ENCODE peak calls at places on chromosomes 12 and 14, in four cellular contexts. One of them, this sample, is unnamed.

GRCh38 chr14:58390830-58391229 is 4.9 kb upstream of the TOMM20L start:
- DNase-seq in tibial artery: no peak
- DNase-seq in upper lobe of left lung: no peak
- DNase-seq in right lobe of liver: no peak
- DNase-seq in this sample: no peak

GRCh38 chr12:75747572-75747995 is 236.2 kb upstream of the KRR1 start:
- DNase-seq in tibial artery: no peak
- DNase-seq in upper lobe of left lung: no peak
- DNase-seq in right lobe of liver: no peak
- DNase-seq in this sample: no peak

GRCh38 chr12:93860659-93861373 is 183.6 kb downstream of the CRADD start:
- DNase-seq in tibial artery: no peak
- DNase-seq in upper lobe of left lung: no peak
- DNase-seq in right lobe of liver: no peak
- DNase-seq in this sample: no peak

GRCh38 chr12:1562813-1563412 is 31.5 kb downstream of the FBXL14 start:
- DNase-seq in tibial artery: no peak
- DNase-seq in upper lobe of left lung: no peak
- DNase-seq in right lobe of liver: no peak
- DNase-seq in this sample: no peak

GRCh38 chr14:22991852-22992251 is 9.5 kb upstream of the AJUBA start:
- DNase-seq in tibial artery: no peak
- DNase-seq in upper lobe of left lung: no peak
- DNase-seq in right lobe of liver: no peak
- DNase-seq in this sample: no peak

GRCh38 chr12:49868952-49869815 is 26.3 kb upstream of the BCDIN3D start:
- DNase-seq in tibial artery: peak; percentile 90
- DNase-seq in upper lobe of left lung: peak; percentile 59
- DNase-seq in right lobe of liver: no peak
- DNase-seq in this sample: peak; percentile 43

GRCh38 chr14:28142400-28143015 is 624.1 kb upstream of the FOXG1 start:
- DNase-seq in tibial artery: no peak
- DNase-seq in upper lobe of left lung: no peak
- DNase-seq in right lobe of liver: no peak
- DNase-seq in this sample: peak; percentile 15

GRCh38 chr12:121816925-121817647 is 13.3 kb downstream of the SETD1B start:
- DNase-seq in tibial artery: no peak
- DNase-seq in upper lobe of left lung: no peak
- DNase-seq in right lobe of liver: peak; percentile 55
- DNase-seq in this sample: no peak

GRCh38 chr12:90013409-90013808 is 304.8 kb upstream of the ATP2B1 start:
- DNase-seq in tibial artery: no peak
- DNase-seq in upper lobe of left lung: no peak
- DNase-seq in right lobe of liver: no peak
- DNase-seq in this sample: peak; percentile 4

GRCh38 chr14:93081875-93082570 is 33.7 kb downstream of the ITPK1 start:
- DNase-seq in tibial artery: peak; percentile 87
- DNase-seq in upper lobe of left lung: no peak
- DNase-seq in right lobe of liver: no peak
- DNase-seq in this sample: no peak

GRCh38 chr12:46364300-46364696 is 8.3 kb downstream of the SLC38A2 start:
- DNase-seq in tibial artery: no peak
- DNase-seq in upper lobe of left lung: no peak
- DNase-seq in right lobe of liver: no peak
- DNase-seq in this sample: no peak
- H3K36me3 ChIP-seq in tibial artery: peaks cover 100% of the 10 kb centered on the region
- H3K36me3 ChIP-seq in upper lobe of left lung: peaks cover 85% of the 10 kb centered on the region
- H3K36me3 ChIP-seq in right lobe of liver: peaks cover 44% of the 10 kb centered on the region
- H3K36me3 ChIP-seq in this sample: peaks cover 76% of the 10 kb centered on the region

GRCh38 chr12:68835333-68835908 is 27.4 kb downstream of the MDM2 start:
- DNase-seq in tibial artery: no peak
- DNase-seq in upper lobe of left lung: no peak
- DNase-seq in right lobe of liver: peak; percentile 75
- DNase-seq in this sample: peak; percentile 25
- H3K36me3 ChIP-seq in tibial artery: peaks cover 91% of the 10 kb centered on the region
- H3K36me3 ChIP-seq in upper lobe of left lung: peaks cover 58% of the 10 kb centered on the region
- H3K36me3 ChIP-seq in right lobe of liver: no peaks in the 10 kb centered on the region
- H3K36me3 ChIP-seq in this sample: peaks cover 39% of the 10 kb centered on the region

GRCh38 chr12:131934535-131934934 is 5.5 kb downstream of the PUS1 start:
- DNase-seq in tibial artery: no peak
- DNase-seq in upper lobe of left lung: no peak
- DNase-seq in right lobe of liver: no peak
- DNase-seq in this sample: no peak

GRCh38 chr12:131929530-131930456 is 717 bp downstream of the PUS1 start:
- DNase-seq in tibial artery: no peak
- DNase-seq in upper lobe of left lung: no peak
- DNase-seq in right lobe of liver: no peak
- DNase-seq in this sample: peak; percentile 91

GRCh38 chr12:131928765-131929529 is at the start of gene PUS1:
- DNase-seq in tibial artery: peak; percentile 97
- DNase-seq in upper lobe of left lung: peak; percentile 93
- DNase-seq in right lobe of liver: peak; percentile 96
- DNase-seq in this sample: peak; percentile 100

GRCh38 chr12:131930510-131930909 is 1.4 kb downstream of the PUS1 start:
- DNase-seq in tibial artery: no peak
- DNase-seq in upper lobe of left lung: no peak
- DNase-seq in right lobe of liver: no peak
- DNase-seq in this sample: no peak

GRCh38 chr12:131933387-131933786 is 4.3 kb downstream of the PUS1 start:
- DNase-seq in tibial artery: no peak
- DNase-seq in upper lobe of left lung: no peak
- DNase-seq in right lobe of liver: no peak
- DNase-seq in this sample: no peak
- H3K36me3 ChIP-seq in tibial artery: peaks cover 62% of the 10 kb centered on the region
- H3K36me3 ChIP-seq in upper lobe of left lung: peaks cover 38% of the 10 kb centered on the region
- H3K36me3 ChIP-seq in right lobe of liver: no peaks in the 10 kb centered on the region
- H3K36me3 ChIP-seq in this sample: peaks cover 30% of the 10 kb centered on the region

GRCh38 chr14:90005939-90006530 is 50.3 kb downstream of the TDP1 start:
- DNase-seq in tibial artery: no peak
- DNase-seq in upper lobe of left lung: no peak
- DNase-seq in right lobe of liver: no peak
- DNase-seq in this sample: no peak
- H3K36me3 ChIP-seq in tibial artery: peaks cover 26% of the 10 kb centered on the region
- H3K36me3 ChIP-seq in upper lobe of left lung: no peaks in the 10 kb centered on the region
- H3K36me3 ChIP-seq in right lobe of liver: no peaks in the 10 kb centered on the region
- H3K36me3 ChIP-seq in this sample: peaks cover 8% of the 10 kb centered on the region

DNA sequence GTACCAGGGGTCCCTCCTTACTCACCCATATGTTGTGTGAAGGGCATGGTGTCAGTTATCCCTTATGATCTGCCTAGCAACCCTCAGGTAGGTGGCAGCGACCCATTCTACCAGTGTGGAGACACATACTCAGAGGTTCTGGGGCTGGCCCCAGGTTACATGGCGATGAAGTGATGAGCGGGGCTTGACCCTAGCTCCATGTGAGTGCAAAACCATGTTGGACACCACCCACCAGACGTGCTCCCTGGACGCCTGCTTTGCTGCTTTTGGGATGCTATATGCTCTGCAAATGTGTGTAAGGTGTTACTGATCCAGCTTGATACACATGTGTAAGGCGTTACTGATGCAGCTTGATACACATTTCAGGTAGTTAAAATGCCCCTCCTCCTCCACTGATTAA is 33.3 kb downstream of the EP400 start:
- DNase-seq in tibial artery: no peak
- DNase-seq in upper lobe of left lung: no peak
- DNase-seq in right lobe of liver: no peak
- DNase-seq in this sample: no peak
- H3K36me3 ChIP-seq in tibial artery: peaks cover 87% of the 10 kb centered on the region
- H3K36me3 ChIP-seq in upper lobe of left lung: peaks cover 73% of the 10 kb centered on the region
- H3K36me3 ChIP-seq in right lobe of liver: no peaks in the 10 kb centered on the region
- H3K36me3 ChIP-seq in this sample: peaks cover 15% of the 10 kb centered on the region

GRCh38 chr14:24151404-24152080 is 4.2 kb downstream of the RNF31 start:
- DNase-seq in tibial artery: no peak
- DNase-seq in upper lobe of left lung: no peak
- DNase-seq in right lobe of liver: peak; percentile 54
- DNase-seq in this sample: no peak
- H3K36me3 ChIP-seq in tibial artery: peaks cover 79% of the 10 kb centered on the region
- H3K36me3 ChIP-seq in upper lobe of left lung: peaks cover 75% of the 10 kb centered on the region
- H3K36me3 ChIP-seq in right lobe of liver: no peaks in the 10 kb centered on the region
- H3K36me3 ChIP-seq in this sample: peaks cover 46% of the 10 kb centered on the region

GRCh38 chr14:100129161-100129589 is 30.3 kb downstream of the DEGS2 start:
- DNase-seq in tibial artery: no peak
- DNase-seq in upper lobe of left lung: no peak
- DNase-seq in right lobe of liver: no peak
- DNase-seq in this sample: no peak

GRCh38 chr14:100130471-100130870 is 29.0 kb downstream of the DEGS2 start:
- DNase-seq in tibial artery: no peak
- DNase-seq in upper lobe of left lung: no peak
- DNase-seq in right lobe of liver: no peak
- DNase-seq in this sample: no peak

GRCh38 chr14:100132161-100132902 is 27.1 kb downstream of the DEGS2 start:
- DNase-seq in tibial artery: no peak
- DNase-seq in upper lobe of left lung: peak; percentile 71
- DNase-seq in right lobe of liver: no peak
- DNase-seq in this sample: no peak

GRCh38 chr14:100132903-100133510 is 26.4 kb downstream of the DEGS2 start:
- DNase-seq in tibial artery: no peak
- DNase-seq in upper lobe of left lung: no peak
- DNase-seq in right lobe of liver: no peak
- DNase-seq in this sample: no peak

DNA sequence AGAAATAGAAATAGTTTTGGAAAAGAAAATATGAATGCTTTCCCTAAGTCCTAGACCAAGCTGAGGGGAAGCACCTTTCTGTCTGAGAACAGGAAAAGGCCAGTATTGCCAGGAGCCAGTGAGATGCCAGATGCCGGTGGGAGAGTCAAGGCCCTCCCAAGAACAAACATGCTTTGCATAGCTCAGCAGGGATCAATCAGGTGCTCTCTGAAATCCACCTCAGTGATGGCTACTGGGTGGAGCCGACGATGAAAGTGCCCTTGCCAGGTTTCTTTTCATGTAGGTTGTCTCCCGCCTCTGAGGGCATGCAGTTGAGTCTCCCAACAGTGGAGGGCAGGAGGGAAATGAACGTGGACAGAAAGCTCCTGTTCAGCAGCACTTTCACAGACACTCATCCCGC is 28.3 kb downstream of the DEGS2 start:
- DNase-seq in tibial artery: no peak
- DNase-seq in upper lobe of left lung: peak; percentile 63
- DNase-seq in right lobe of liver: no peak
- DNase-seq in this sample: peak; percentile 84
- H3K36me3 ChIP-seq in tibial artery: peaks cover 48% of the 10 kb centered on the region
- H3K36me3 ChIP-seq in upper lobe of left lung: peaks cover 53% of the 10 kb centered on the region
- H3K36me3 ChIP-seq in right lobe of liver: peaks cover 8% of the 10 kb centered on the region
- H3K36me3 ChIP-seq in this sample: no peaks in the 10 kb centered on the region

GRCh38 chr12:64744422-64745258 is 14.6 kb downstream of the GNS start:
- DNase-seq in tibial artery: no peak
- DNase-seq in upper lobe of left lung: no peak
- DNase-seq in right lobe of liver: no peak
- DNase-seq in this sample: no peak

GRCh38 chr12:64747681-64748080 is 11.5 kb downstream of the GNS start:
- DNase-seq in tibial artery: no peak
- DNase-seq in upper lobe of left lung: no peak
- DNase-seq in right lobe of liver: no peak
- DNase-seq in this sample: no peak

GRCh38 chr12:64746663-64747062 is 12.5 kb downstream of the GNS start:
- DNase-seq in tibial artery: no peak
- DNase-seq in upper lobe of left lung: no peak
- DNase-seq in right lobe of liver: no peak
- DNase-seq in this sample: no peak

GRCh38 chr12:64742371-64742770 is 16.8 kb downstream of the GNS start:
- DNase-seq in tibial artery: no peak
- DNase-seq in upper lobe of left lung: no peak
- DNase-seq in right lobe of liver: no peak
- DNase-seq in this sample: no peak

GRCh38 chr12:64745259-64745807 is 13.9 kb downstream of the GNS start:
- DNase-seq in tibial artery: no peak
- DNase-seq in upper lobe of left lung: no peak
- DNase-seq in right lobe of liver: no peak
- DNase-seq in this sample: no peak
- H3K36me3 ChIP-seq in tibial artery: peaks cover 72% of the 10 kb centered on the region
- H3K36me3 ChIP-seq in upper lobe of left lung: peaks cover 34% of the 10 kb centered on the region
- H3K36me3 ChIP-seq in right lobe of liver: no peaks in the 10 kb centered on the region
- H3K36me3 ChIP-seq in this sample: peaks cover 15% of the 10 kb centered on the region

GRCh38 chr12:10119072-10119471 is 10.9 kb downstream of the CLEC7A start:
- DNase-seq in tibial artery: no peak
- DNase-seq in upper lobe of left lung: no peak
- DNase-seq in right lobe of liver: no peak
- DNase-seq in this sample: no peak

GRCh38 chr12:10115890-10116289 is 14.1 kb downstream of the CLEC7A start:
- DNase-seq in tibial artery: no peak
- DNase-seq in upper lobe of left lung: no peak
- DNase-seq in right lobe of liver: no peak
- DNase-seq in this sample: no peak

GRCh38 chr12:10122689-10123088 is 7.3 kb downstream of the CLEC7A start:
- DNase-seq in tibial artery: no peak
- DNase-seq in upper lobe of left lung: no peak
- DNase-seq in right lobe of liver: no peak
- DNase-seq in this sample: no peak

GRCh38 chr12:10126401-10126800 is 3.6 kb downstream of the CLEC7A start:
- DNase-seq in tibial artery: no peak
- DNase-seq in upper lobe of left lung: no peak
- DNase-seq in right lobe of liver: no peak
- DNase-seq in this sample: no peak

DNA sequence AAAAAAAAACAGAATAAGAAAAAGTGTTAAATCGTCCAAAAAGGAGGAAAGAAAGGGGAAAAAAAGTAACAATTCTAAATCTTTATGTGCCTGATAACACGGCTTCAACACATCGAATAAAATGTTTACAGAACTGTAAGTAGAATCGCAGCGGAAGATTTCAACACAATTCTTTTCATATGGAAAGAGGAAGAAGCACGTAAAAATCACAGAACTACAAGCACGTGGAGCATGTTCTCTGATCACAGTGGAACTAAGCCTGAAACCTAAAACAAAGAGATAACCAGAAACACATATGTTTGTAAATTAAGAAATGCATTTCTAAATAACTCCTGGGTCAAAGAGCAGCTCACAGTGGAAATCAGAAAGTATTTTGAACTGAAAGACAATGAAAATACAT is 8.7 kb downstream of the CLEC7A start:
- DNase-seq in tibial artery: no peak
- DNase-seq in upper lobe of left lung: no peak
- DNase-seq in right lobe of liver: no peak
- DNase-seq in this sample: no peak
- H3K36me3 ChIP-seq in tibial artery: no peaks in the 10 kb centered on the region
- H3K36me3 ChIP-seq in upper lobe of left lung: no peaks in the 10 kb centered on the region
- H3K36me3 ChIP-seq in right lobe of liver: no peaks in the 10 kb centered on the region
- H3K36me3 ChIP-seq in this sample: no peaks in the 10 kb centered on the region